ENCODE peak calls at places on chromosomes 4 and X, in seven cellular contexts. O is endothelial cell; Y is memory B cell; C is skeletal muscle cell; T is Calu3; L is activated CD4-positive, alpha-beta T cell treated with anti-CD3 and anti-CD28 coated beads, Interleukin-2, amount 10 ng/mL, durations not matched to agents 7 days and 5 days; H is RWPE1. S is an unnamed sample.

GRCh38 chr4:1010522-1011021 is 854 bp upstream of the FGFRL1 start:
- DNase-seq in O (no peak), Y (peak; percentile 38), C (peak; percentile 68), T (peak; percentile 52), L (peak; percentile 79), H (peak; percentile 65), S (peak; percentile 71)

GRCh38 chrX:72180539-72180938 is 1.0 kb upstream of the PIN4 start:
- DNase-seq in O (no peak), Y (no peak), C (no peak), T (no peak), L (no peak), H (no peak), S (peak; percentile 20)

GRCh38 chr4:83022724-83023427 is 12.1 kb upstream of the COPS4 start:
- DNase-seq in O (no peak), Y (no peak), C (peak; percentile 37), T (no peak), L (no peak), H (no peak), S (peak; percentile 36)

GRCh38 chr4:102761478-102761790 is 666 bp upstream of the MANBA start:
- DNase-seq in O (no peak), Y (no peak), C (no peak), T (no peak), L (no peak), H (no peak), S (no peak)

GRCh38 chr4:143207555-143207954 is 22.8 kb downstream of the USP38 start:
- DNase-seq in O (no peak), Y (no peak), C (no peak), T (no peak), L (no peak), H (no peak), S (peak; percentile 49)

GRCh38 chr4:88860594-88860993 is 163.0 kb upstream of the NAP1L5 start:
- DNase-seq in O (no peak), Y (no peak), C (no peak), T (no peak), L (no peak), H (no peak), S (no peak)

GRCh38 chrX:18994713-18995112 is 10.8 kb upstream of the PHKA2 start:
- DNase-seq in O (no peak), Y (no peak), C (peak; percentile 60), T (no peak), L (no peak), H (peak; percentile 45), S (no peak)

GRCh38 chr4:36824682-36825081 is 419.9 kb upstream of the NWD2 start:
- DNase-seq in O (no peak), Y (no peak), C (no peak), T (no peak), L (no peak), H (no peak), S (no peak)

GRCh38 chrX:97907791-97908190 is 1024.1 kb downstream of the RPA4 start:
- DNase-seq in O (no peak), Y (no peak), C (no peak), T (no peak), L (no peak), H (no peak), S (no peak)

GRCh38 chr4:93368968-93369367 is 459.6 kb upstream of the ATOH1 start:
- DNase-seq in O (no peak), Y (no peak), C (no peak), T (no peak), L (no peak), H (no peak), S (no peak)

GRCh38 chr4:5341151-5341925 is 290.1 kb downstream of the STK32B start:
- DNase-seq in O (no peak), Y (no peak), C (no peak), T (no peak), L (no peak), H (no peak), S (no peak)

GRCh38 chrX:109709129-109709631 is 23.9 kb downstream of the ACSL4 start:
- DNase-seq in O (no peak), Y (peak; percentile 3), C (peak; percentile 27), T (no peak), L (no peak), H (peak; percentile 9), S (no peak)

GRCh38 chrX:21738950-21739287 is 19.0 kb downstream of the SMPX start:
- DNase-seq in O (no peak), Y (no peak), C (no peak), T (no peak), L (no peak), H (no peak), S (no peak)

GRCh38 chr4:68271851-68272756 is 26.6 kb upstream of the TMPRSS11B start:
- DNase-seq in O (peak; percentile 10), Y (peak; percentile 20), C (peak; percentile 22), T (peak; percentile 4), L (no peak), H (peak; percentile 55), S (peak; percentile 67)

GRCh38 chr4:174170906-174171305 is 112.6 kb downstream of the FBXO8 start:
- DNase-seq in O (no peak), Y (no peak), C (no peak), T (no peak), L (no peak), H (no peak), S (no peak)

GRCh38 chr4:56255820-56256219 is 131.5 kb downstream of the AASDH start:
- DNase-seq in O (no peak), Y (no peak), C (no peak), T (no peak), L (no peak), H (no peak), S (no peak)

GRCh38 chr4:40403079-40403478 is 67.9 kb downstream of the CHRNA9 start:
- DNase-seq in O (no peak), Y (no peak), C (no peak), T (no peak), L (no peak), H (no peak), S (no peak)

GRCh38 chrX:112008724-112009123 is 73.9 kb downstream of the TRPC5 start:
- DNase-seq in O (no peak), Y (no peak), C (no peak), T (no peak), L (no peak), H (no peak), S (no peak)

GRCh38 chrX:13028871-13029336 is 15.5 kb downstream of the FAM9C start:
- DNase-seq in O (no peak), Y (no peak), C (no peak), T (peak; percentile 42), L (no peak), H (no peak), S (no peak)

GRCh38 chr4:26321326-26322276 is 787 bp downstream of the RBPJ start:
- DNase-seq in O (peak; percentile 40), Y (no peak), C (no peak), T (peak; percentile 4), L (peak; percentile 39), H (peak; percentile 18), S (peak; percentile 59)

GRCh38 chr4:75490155-75490554 is 24.0 kb downstream of the RCHY1 start:
- DNase-seq in O (no peak), Y (no peak), C (no peak), T (no peak), L (no peak), H (no peak), S (peak; percentile 47)